ENCODE peak calls at places on chromosome 17, in six cellular contexts. S is tibial nerve; B is T-helper 2 cell; F is activated CD8-positive, alpha-beta memory T cell treated with anti-CD3 and anti-CD28 coated beads for 48 hours; A is HEK293T; V is neural progenitor cell. X is an unnamed sample.

GRCh38 chr17:21166599-21167265 is 40.0 kb downstream of the DHRS7B start:
- DNase-seq in S (no peak), B (no peak), F (no peak), A (no peak), V (no peak), X (no peak)

GRCh38 chr17:41697122-41697962 is 8.7 kb downstream of the EIF1 start:
- DNase-seq in S (peak), B (no peak), F (no peak), A (peak), V (no peak), X (peak)

GRCh38 chr17:28466521-28467048 is 6.9 kb upstream of the SLC13A2 start:
- DNase-seq in S (no peak), B (no peak), F (no peak), A (no peak), V (no peak), X (no peak)

GRCh38 chr17:48002208-48002919 is 31.5 kb downstream of the CDK5RAP3 start:
- DNase-seq in S (no peak), B (no peak), F (no peak), A (no peak), V (peak), X (no peak)

GRCh38 chr17:43891851-43892671 is 15.3 kb downstream of the MPP2 start:
- DNase-seq in S (no peak), B (no peak), F (no peak), A (no peak), V (no peak), X (no peak)

GRCh38 chr17:49631496-49631895 is 46.4 kb downstream of the SPOP start:
- DNase-seq in S (no peak), B (no peak), F (no peak), A (no peak), V (no peak), X (no peak)

GRCh38 chr17:6191405-6192095 is 121.4 kb downstream of the WSCD1 start:
- DNase-seq in S (no peak), B (no peak), F (no peak), A (no peak), V (no peak), X (no peak)

GRCh38 chr17:58536541-58536940 is 22.1 kb upstream of the MTMR4 start:
- DNase-seq in S (no peak), B (no peak), F (no peak), A (no peak), V (no peak), X (no peak)

GRCh38 chr17:77609553-77610517 is 348.7 kb upstream of the TNRC6C start:
- DNase-seq in S (no peak), B (peak), F (peak), A (no peak), V (no peak), X (peak)

GRCh38 chr17:56099649-56100048 is 53.6 kb upstream of the ANKFN1 start:
- DNase-seq in S (no peak), B (no peak), F (no peak), A (no peak), V (no peak), X (no peak)

GRCh38 chr17:3474212-3474611 is 1.6 kb upstream of the ASPA start:
- DNase-seq in S (no peak), B (no peak), F (no peak), A (no peak), V (no peak), X (no peak)

GRCh38 chr17:46995841-46996571 is 17.0 kb upstream of the RPRML start:
- DNase-seq in S (no peak), B (no peak), F (no peak), A (no peak), V (no peak), X (no peak)

GRCh38 chr17:51510940-51511339 is 250.6 kb downstream of the UTP18 start:
- DNase-seq in S (no peak), B (no peak), F (no peak), A (no peak), V (no peak), X (no peak)

GRCh38 chr17:48486557-48486956 is 44.3 kb downstream of the HOXB1 start:
- DNase-seq in S (no peak), B (no peak), F (no peak), A (no peak), V (peak), X (no peak)

GRCh38 chr17:80855968-80856862 is 135.4 kb upstream of the CHMP6 start:
- DNase-seq in S (no peak), B (peak), F (peak), A (peak), V (no peak), X (peak)

GRCh38 chr17:9120471-9120870 is 99.2 kb downstream of the NTN1 start:
- DNase-seq in S (no peak), B (no peak), F (no peak), A (peak), V (peak), X (no peak)

GRCh38 chr17:64661731-64661980 is 451 bp downstream of the SMURF2 start:
- DNase-seq in S (peak), B (no peak), F (no peak), A (no peak), V (no peak), X (peak)